ENCODE peak calls at places on chromosomes 1 and 21, in seven cellular contexts. F, P, R, B, M, Q and C are unnamed samples.

GRCh38 chr1:154689063-154689462 is 81.1 kb upstream of the ADAR start:
- DNase-seq in B (no peak), Q (no peak), R (no peak), M (no peak), P (no peak), F (no peak), C (no peak)

GRCh38 chr1:102529446-102529845 is 532.7 kb upstream of the OLFM3 start:
- DNase-seq in Q (no peak), B (no peak), M (no peak), P (no peak), R (no peak), F (no peak), C (no peak)

GRCh38 chr1:56709269-56709880 is 64.3 kb downstream of the PRKAA2 start:
- DNase-seq in B (peak; percentile 68), P (peak; percentile 76), R (no peak), M (no peak), Q (peak; percentile 39), F (no peak), C (no peak)

GRCh38 chr1:181676269-181676668 is 193.0 kb downstream of the CACNA1E start:
- DNase-seq in B (peak; percentile 1), M (no peak), F (peak; percentile 7), P (peak; percentile 23), R (no peak), Q (peak; percentile 2), C (no peak)

GRCh38 chr1:11044849-11045427 is 2.1 kb downstream of the MASP2 start:
- DNase-seq in F (no peak), P (no peak), R (no peak), Q (no peak), M (no peak), B (no peak), C (no peak)

GRCh38 chr1:203867816-203868215 is 6.4 kb downstream of the SNRPE start:
- DNase-seq in P (no peak), B (peak; percentile 4), M (no peak), F (no peak), R (no peak), Q (no peak), C (no peak)

GRCh38 chr1:53656062-53656915 is 82.7 kb downstream of the GLIS1 start:
- DNase-seq in B (peak; percentile 48), Q (peak; percentile 62), M (peak; percentile 27), R (no peak), P (peak; percentile 60), F (no peak), C (no peak)

GRCh38 chr1:208164609-208165008 is 79.6 kb downstream of the PLXNA2 start:
- DNase-seq in B (no peak), M (no peak), Q (no peak), R (no peak), F (no peak), P (no peak), C (no peak)

GRCh38 chr1:168421399-168422004 is 122.3 kb downstream of the XCL2 start:
- DNase-seq in P (no peak), M (no peak), Q (no peak), B (no peak), R (no peak), F (no peak), C (no peak)

GRCh38 chr1:183195146-183195571 is 9.1 kb downstream of the LAMC2 start:
- DNase-seq in B (no peak), Q (peak; percentile 49), F (peak; percentile 50), M (no peak), R (no peak), P (no peak), C (no peak)

GRCh38 chr1:10424651-10425050 is 5.6 kb upstream of the CENPS start:
- DNase-seq in F (no peak), P (no peak), R (no peak), Q (no peak), B (no peak), M (peak; percentile 10), C (no peak)

GRCh38 chr1:99726818-99727217 is 39.6 kb downstream of the FRRS1 start:
- DNase-seq in Q (no peak), B (no peak), M (no peak), R (no peak), P (no peak), F (no peak), C (no peak)

GRCh38 chr1:182622795-182623528 is 18.8 kb upstream of the RGS16 start:
- DNase-seq in P (no peak), B (peak; percentile 78), M (no peak), R (no peak), F (no peak), Q (no peak), C (no peak)

GRCh38 chr1:233294991-233295774 is at the start of gene PCNX2:
- DNase-seq in B (peak; percentile 55), R (peak; percentile 55), M (peak; percentile 88), P (peak; percentile 47), Q (peak; percentile 56), F (no peak), C (no peak)

GRCh38 chr21:45142469-45142868 is 68.1 kb downstream of the ADARB1 start:
- DNase-seq in R (peak; percentile 32), P (peak; percentile 81), F (no peak), Q (peak; percentile 82), M (no peak), B (peak; percentile 72), C (peak; percentile 56)

GRCh38 chr1:7070389-7071029 is 285.3 kb downstream of the CAMTA1 start:
- DNase-seq in M (no peak), R (peak; percentile 68), B (peak; percentile 80), F (no peak), Q (peak; percentile 49), P (peak; percentile 72), C (peak; percentile 68)

GRCh38 chr1:28759257-28759656 is 22.5 kb downstream of the YTHDF2 start:
- DNase-seq in B (no peak), M (no peak), Q (no peak), F (no peak), R (no peak), P (no peak), C (no peak)

GRCh38 chr1:151508721-151509292 is 2.4 kb upstream of the CGN start:
- DNase-seq in M (no peak), R (no peak), Q (no peak), F (no peak), B (no peak), P (no peak), C (no peak)

DNA sequence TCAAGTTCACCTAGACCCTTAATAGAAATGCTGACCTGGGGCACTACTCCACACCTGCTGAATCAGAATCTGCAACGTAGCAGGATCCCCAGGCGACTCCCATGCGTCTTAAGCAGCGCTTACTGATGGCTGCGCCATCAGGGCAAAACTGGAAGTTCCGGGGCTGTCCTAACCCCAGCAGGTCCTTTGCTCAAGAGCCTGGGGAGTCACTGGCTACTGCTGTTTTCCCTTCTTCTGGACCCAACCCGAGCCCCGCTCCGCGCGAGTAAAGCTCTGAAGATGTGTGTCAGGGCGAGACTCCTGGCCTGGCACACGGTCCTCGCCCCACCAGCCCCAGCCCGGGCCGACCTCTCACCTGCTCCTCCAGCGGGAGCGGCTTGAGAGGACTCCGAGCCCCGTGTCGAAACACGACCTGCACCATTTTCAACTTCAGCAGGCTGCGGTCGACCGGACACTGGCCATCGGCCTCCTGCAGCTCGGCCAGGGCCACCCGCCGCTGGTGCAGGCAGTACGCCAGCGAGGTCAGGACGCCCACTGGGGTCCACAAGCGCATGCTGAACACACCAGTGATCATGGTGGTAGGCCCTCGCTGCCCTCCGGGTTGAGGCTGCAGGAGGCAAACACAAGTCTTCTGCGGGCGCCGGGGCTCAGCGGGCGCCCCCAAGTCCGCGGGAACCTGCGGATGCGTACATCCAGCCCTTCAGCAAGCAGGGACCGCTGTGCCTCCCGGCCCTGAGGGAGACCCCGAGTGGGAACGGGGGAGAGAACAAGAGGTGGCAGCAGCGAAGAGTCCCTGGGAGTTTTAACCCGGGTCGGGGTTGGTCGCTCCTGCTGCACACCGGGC is 627 bp downstream of the ACP6 start:
- DNase-seq in R (peak; percentile 50), F (no peak), Q (peak; percentile 34), P (peak; percentile 45), B (peak; percentile 51), M (peak; percentile 90), C (peak; percentile 60)
- H3K27ac ChIP-seq in R (peak overlapping the region; percentile 87), F (peak overlapping the region; percentile 49), Q (no peak overlapping the region), P (peak overlapping the region; percentile 20), B (peak overlapping the region; percentile 59), M (peak overlapping the region; percentile 83), C (peak overlapping the region; percentile 85)

GRCh38 chr1:3373700-3374405 is 80.6 kb upstream of the ARHGEF16 start:
- DNase-seq in P (no peak), F (no peak), R (no peak), M (no peak), B (no peak), Q (no peak), C (no peak)
- H3K4me3 ChIP-seq in P (no peak overlapping the region), F (no peak overlapping the region), R (no peak overlapping the region), M (no peak overlapping the region), B (no peak overlapping the region), Q (no peak overlapping the region), C (no peak overlapping the region)

DNA sequence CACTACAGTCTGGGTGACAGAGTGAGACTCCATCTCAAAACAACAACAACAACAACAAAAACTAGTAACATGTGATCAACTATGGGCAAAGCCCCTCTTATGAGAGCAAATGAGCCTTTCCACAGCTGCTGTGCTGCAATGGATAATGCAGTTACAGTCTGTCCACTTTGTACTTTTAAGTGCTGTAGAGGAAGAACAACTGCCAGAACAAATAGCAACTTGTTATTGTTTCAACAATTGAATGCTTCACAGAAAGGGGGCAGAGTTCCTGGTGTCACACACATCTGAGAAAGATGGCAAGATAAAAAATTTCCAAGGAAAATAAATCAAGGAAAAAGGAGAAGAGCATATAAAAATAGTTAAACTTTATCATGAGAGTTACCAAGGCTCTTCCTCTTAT is 243.6 kb upstream of the DMRTA2 start:
- DNase-seq in B (no peak), P (no peak), Q (no peak), R (no peak), F (no peak), M (no peak), C (no peak)
- TF ChIP-seq CTCF in B (no peak), P (no peak), Q (peak; percentile 1), R (no peak), F (no peak), M (no peak), C (no peak)

GRCh38 chr21:38930838-38931237 is 125.1 kb downstream of the ETS2 start:
- DNase-seq in R (no peak), M (no peak), Q (no peak), B (peak; percentile 89), P (peak; percentile 92), F (no peak), C (peak; percentile 78)
- H3K27ac ChIP-seq in R (peak overlapping the region; percentile 49), M (peak overlapping the region; percentile 43), Q (no peak overlapping the region), B (no peak overlapping the region), P (no peak overlapping the region), F (no peak overlapping the region), C (peak overlapping the region; percentile 36)

GRCh38 chr1:160237558-160237957 is 24.8 kb downstream of the DCAF8 start:
- DNase-seq in B (no peak), R (no peak), M (no peak), F (no peak), Q (no peak), P (no peak), C (no peak)
- H3K4me3 ChIP-seq in B (no peak overlapping the region), R (no peak overlapping the region), M (no peak overlapping the region), F (no peak overlapping the region), Q (no peak overlapping the region), P (no peak overlapping the region), C (no peak overlapping the region)

GRCh38 chr1:41109316-41110263 is 88.1 kb upstream of the SLFNL1 start:
- DNase-seq in B (peak; percentile 98), R (peak; percentile 52), M (no peak), F (peak; percentile 59), Q (peak; percentile 92), P (peak; percentile 96), C (peak; percentile 77)
- TF ChIP-seq CTCF in B (no peak), R (no peak), M (no peak), F (no peak), Q (no peak), P (no peak), C (no peak)